ENCODE peak calls at places on chromosomes 4 and X, in four cellular contexts. I is WTC11, N is K562, J is H1. P is an unnamed sample.

GRCh38 chr4:106038012-106038411 is 142.7 kb downstream of the NPNT start:
- DNase-seq in I (no peak), N (no peak), J (no peak), P (no peak)

GRCh38 chr4:69594382-69594781 is 45.1 kb downstream of the UGT2A2 start:
- DNase-seq in I (no peak), N (no peak), J (no peak), P (no peak)

GRCh38 chrX:72169008-72169728 is 12.4 kb upstream of the PIN4 start:
- DNase-seq in J (no peak), N (peak), I (no peak), P (no peak)

GRCh38 chr4:146436423-146437162 is 85.1 kb downstream of the SLC10A7 start:
- DNase-seq in I (no peak), J (no peak), N (no peak), P (no peak)

GRCh38 chrX:152220612-152221011 is 82.2 kb upstream of the MAGEA10 start:
- DNase-seq in J (no peak), N (no peak), I (no peak), P (no peak)

GRCh38 chr4:26964512-26964911 is 103.9 kb downstream of the STIM2 start:
- DNase-seq in J (no peak), I (no peak), N (no peak), P (no peak)

GRCh38 chrX:32281853-32282252 is 929.5 kb downstream of the DMD start:
- DNase-seq in J (no peak), N (no peak), I (no peak), P (no peak)

GRCh38 chrX:129777218-129777768 is 2.5 kb upstream of the SASH3 start:
- DNase-seq in I (no peak), N (no peak), J (no peak), P (no peak)

GRCh38 chr4:145177906-145178538 is 2.4 kb downstream of the OTUD4 start:
- DNase-seq in J (no peak), N (peak), I (no peak), P (peak)

GRCh38 chr4:7983296-7983695 is 43.6 kb upstream of the AFAP1 start:
- DNase-seq in N (no peak), J (no peak), I (no peak), P (no peak)

GRCh38 chrX:133191739-133192039 is 26.5 kb downstream of the TFDP3 start:
- DNase-seq in J (no peak), N (no peak), I (no peak), P (no peak)

GRCh38 chr4:186330368-186330767 is 64.4 kb downstream of the F11 start:
- DNase-seq in N (no peak), I (no peak), J (no peak), P (no peak)

GRCh38 chrX:44082829-44083228 is 109.6 kb upstream of the NDP start:
- DNase-seq in I (no peak), J (no peak), N (no peak), P (no peak)

GRCh38 chr4:111506706-111507105 is 638.5 kb upstream of the FAM241A start:
- DNase-seq in N (no peak), I (no peak), J (no peak), P (no peak)

GRCh38 chr4:75555294-75556164 is at the start of gene ODAPH:
- DNase-seq in N (peak), I (no peak), J (no peak), P (peak)

GRCh38 chrX:20623448-20623847 is 356.7 kb upstream of the RPS6KA3 start:
- DNase-seq in N (no peak), J (no peak), I (no peak), P (no peak)

GRCh38 chr4:173202395-173202794 is 33.8 kb downstream of the GALNT7 start:
- DNase-seq in I (no peak), J (no peak), N (no peak), P (no peak)

GRCh38 chr4:144627663-144628076 is 18.3 kb upstream of the HHIP start:
- DNase-seq in N (no peak), J (no peak), I (no peak), P (no peak)

GRCh38 chr4:7956306-7957112 is 16.8 kb upstream of the AFAP1 start:
- DNase-seq in I (no peak), J (no peak), N (no peak), P (no peak)

GRCh38 chrX:97494756-97495372 is 611.2 kb downstream of the RPA4 start:
- DNase-seq in J (no peak), I (no peak), N (no peak), P (peak)

GRCh38 chr4:121898150-121898549 is 27.9 kb upstream of the BBS7 start:
- DNase-seq in N (peak), I (peak), J (no peak), P (peak)

GRCh38 chr4:31613946-31614623 is 893.9 kb downstream of the PCDH7 start:
- DNase-seq in N (no peak), I (peak), J (no peak), P (no peak)

GRCh38 chr4:77881460-77882295 is 19.0 kb downstream of the MRPL1 start:
- DNase-seq in N (peak), J (no peak), I (no peak), P (peak)

GRCh38 chr4:157048248-157048647 is 27.7 kb upstream of the GLRB start:
- DNase-seq in I (no peak), J (no peak), N (no peak), P (no peak)

GRCh38 chrX:15301924-15302323 is 13.5 kb downstream of the ASB11 start:
- DNase-seq in N (no peak), I (no peak), J (no peak), P (no peak)

GRCh38 chrX:28120076-28120475 is 138.8 kb upstream of the DCAF8L1 start:
- DNase-seq in N (no peak), J (no peak), I (no peak), P (no peak)

GRCh38 chrX:47576021-47576898 is 6.0 kb upstream of the TIMP1 start:
- DNase-seq in I (no peak), N (no peak), J (no peak), P (no peak)

GRCh38 chr4:158159054-158159717 is 13.6 kb downstream of the GASK1B start:
- DNase-seq in I (no peak), J (no peak), N (no peak), P (no peak)

GRCh38 chr4:169286562-169287301 is 16.0 kb upstream of the SH3RF1 start:
- DNase-seq in J (no peak), I (peak), N (peak), P (peak)

GRCh38 chrX:53073115-53073581 is 9.0 kb upstream of the TSPYL2 start:
- DNase-seq in J (no peak), N (no peak), I (no peak), P (peak)

GRCh38 chrX:112841114-112841819 is 636 bp upstream of the AMOT start:
- DNase-seq in N (peak), J (peak), I (peak), P (peak)

GRCh38 chr4:166044871-166045270 is 171.8 kb downstream of the TLL1 start:
- DNase-seq in I (no peak), J (no peak), N (no peak), P (no peak)

DNA sequence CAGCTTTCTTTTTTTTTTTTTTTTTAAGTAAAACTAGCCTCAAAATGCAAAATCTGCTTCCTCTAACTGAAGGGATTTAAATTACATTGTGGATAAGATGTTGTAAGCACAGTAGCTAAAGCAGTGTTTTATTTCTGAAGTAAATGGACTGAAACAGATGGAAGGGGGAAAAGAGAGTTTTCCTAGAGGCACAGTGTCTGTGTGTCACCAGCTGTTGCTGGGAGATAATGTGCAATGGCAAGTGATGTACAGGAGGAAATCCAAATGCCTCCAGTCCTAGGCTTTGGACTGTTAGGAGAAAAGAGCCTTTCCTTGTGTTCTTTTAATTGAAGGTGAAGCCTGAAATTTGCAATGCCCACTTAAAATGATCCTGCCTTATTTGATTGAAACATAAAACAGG is 672.1 kb downstream of the GRXCR1 start:
- DNase-seq in N (no peak), I (no peak), J (no peak), P (no peak)
- TF ChIP-seq CREB1 in N (no peak), I (no peak), J (no peak), P (no peak)

GRCh38 chr4:55609393-55609821 is 17.4 kb upstream of the PDCL2 start:
- DNase-seq in N (no peak), J (no peak), I (no peak), P (no peak)
- TF ChIP-seq CREB1 in N (no peak), J (no peak), I (no peak), P (no peak)

GRCh38 chrX:132181364-132181763 is 37.9 kb downstream of the RAP2C start:
- DNase-seq in I (no peak), J (no peak), N (no peak), P (no peak)
- TF ChIP-seq CREB1 in I (no peak), J (no peak), N (no peak), P (no peak)

DNA sequence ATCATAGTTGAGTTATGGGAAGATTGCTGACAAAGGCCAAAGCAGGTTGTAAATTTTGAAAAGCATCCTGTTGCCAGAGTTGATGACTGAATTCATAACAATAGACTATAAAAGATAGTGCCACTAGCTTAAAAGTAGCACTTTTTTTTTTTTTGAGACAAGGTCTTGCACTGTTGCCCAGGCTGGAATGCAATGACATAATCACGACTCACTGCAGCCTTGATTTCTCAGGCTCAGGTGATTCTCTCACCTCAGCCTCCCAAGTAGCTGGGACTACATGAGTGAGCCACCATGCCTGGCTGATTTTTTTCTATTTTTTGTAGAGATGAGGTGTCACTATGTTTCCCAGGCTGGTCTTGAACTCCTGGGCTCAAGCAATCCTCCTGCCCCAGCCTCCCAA is 122.7 kb downstream of the SPOCK3 start:
- DNase-seq in J (no peak), N (no peak), I (no peak), P (no peak)
- TF ChIP-seq CREB1 in J (no peak), N (no peak), I (no peak), P (no peak)

GRCh38 chrX:30735839-30736238 is 82.6 kb downstream of the GK start:
- DNase-seq in J (peak), N (peak), I (peak), P (peak)

GRCh38 chrX:30734782-30735181 is 81.6 kb downstream of the GK start:
- DNase-seq in J (no peak), N (no peak), I (no peak), P (no peak)

DNA sequence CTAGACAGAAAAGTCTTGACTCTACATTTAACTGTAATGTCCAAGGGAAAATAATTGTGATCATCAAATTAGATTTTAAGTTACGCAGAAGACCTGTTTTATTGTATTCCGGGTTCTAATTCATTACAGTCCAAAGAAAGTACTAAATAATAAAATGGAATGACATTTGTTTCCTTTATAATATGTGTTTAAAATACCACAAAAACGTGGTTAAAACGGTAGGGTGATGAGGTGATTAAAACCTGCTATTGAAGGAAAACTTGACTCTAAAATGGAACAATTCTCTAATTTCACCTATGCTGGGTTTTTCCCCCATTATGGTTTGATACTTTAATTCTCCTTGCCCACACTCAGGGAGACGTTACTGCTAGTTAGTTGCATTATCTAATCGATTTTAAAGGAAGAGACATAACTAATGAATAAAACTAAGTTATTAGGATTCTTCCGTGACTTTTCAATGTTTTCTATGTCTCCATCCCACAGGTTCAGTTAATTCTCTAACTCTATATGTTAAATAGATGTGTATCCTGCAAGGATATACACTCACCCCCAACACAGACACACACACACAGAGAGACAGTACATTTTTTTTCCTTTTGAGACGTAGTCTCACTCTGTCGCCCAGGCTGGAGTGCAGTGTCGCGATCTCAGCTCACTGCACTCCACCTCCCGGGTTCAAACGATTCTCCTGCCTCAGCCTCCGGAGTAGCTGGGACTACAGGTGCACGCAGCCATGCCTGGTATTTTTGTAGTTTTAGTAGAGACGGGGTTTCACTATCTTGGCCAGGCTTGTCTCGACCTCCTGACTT is 80.8 kb downstream of the GK start:
- DNase-seq in N (no peak), I (no peak), J (no peak), P (no peak)
- TF ChIP-seq CREB1 in N (no peak), I (no peak), J (no peak), P (no peak)

DNA sequence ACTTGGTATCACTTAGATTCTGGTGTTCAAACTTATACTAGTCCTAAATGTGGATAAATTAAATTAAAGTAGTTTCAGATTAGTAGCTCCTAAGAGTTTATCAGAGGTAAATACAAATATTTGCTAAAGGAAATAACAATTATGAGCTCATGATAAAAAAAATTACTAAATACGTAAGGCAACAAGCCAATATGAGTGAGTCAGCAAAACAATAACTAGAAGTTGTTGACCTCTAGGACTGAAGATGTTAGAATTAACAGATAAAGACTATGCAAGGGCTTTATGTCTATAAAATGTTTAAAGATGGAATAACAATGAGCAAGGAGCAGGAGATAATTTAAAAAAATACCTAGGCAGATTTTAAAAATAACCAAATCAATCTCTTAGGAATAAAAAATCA is 195.8 kb downstream of the CLCN4 start:
- DNase-seq in I (no peak), N (no peak), J (no peak), P (no peak)
- TF ChIP-seq CREB1 in I (no peak), N (no peak), J (no peak), P (no peak)

GRCh38 chrX:115174548-115174947 is 14.7 kb upstream of the RBMXL3 start:
- DNase-seq in N (no peak), J (no peak), I (no peak), P (no peak)

GRCh38 chrX:115178473-115178872 is 10.7 kb upstream of the RBMXL3 start:
- DNase-seq in I (no peak), N (no peak), J (no peak), P (peak)

GRCh38 chrX:115173181-115173580 is 16.0 kb upstream of the RBMXL3 start:
- DNase-seq in N (no peak), J (no peak), I (no peak), P (peak)

GRCh38 chrX:115177941-115178340 is 11.3 kb upstream of the RBMXL3 start:
- DNase-seq in J (no peak), I (no peak), N (no peak), P (no peak)
- TF ChIP-seq CREB1 in J (no peak), I (no peak), N (no peak), P (no peak)